ENCODE peak calls at places on chromosomes 2 and 18, in nine cellular contexts. N is cardiac fibroblast, D is fibroblast of the aortic adventitia, B is fibroblast of lung, M is fibroblast of mammary gland, W is bronchial epithelial cell, G is brain microvascular endothelial cell, Z is AG04449, Q is pancreas. A is an unnamed sample.

GRCh38 chr2:37318401-37318800 is 6.2 kb downstream of the PRKD3 start:
- DNase-seq in D (peak; percentile 86), W (peak; percentile 13), Z (peak; percentile 46), G (peak; percentile 38), M (peak; percentile 55), N (peak; percentile 70), B (peak; percentile 74), Q (no peak), A (no peak)

GRCh38 chr2:40371525-40372277 is 80.2 kb downstream of the SLC8A1 start:
- DNase-seq in M (peak; percentile 79), Q (peak; percentile 3), G (peak; percentile 96), Z (no peak), B (peak; percentile 85), D (peak; percentile 60), N (peak; percentile 74), W (peak; percentile 49), A (no peak)

GRCh38 chr18:73296686-73297085 is 428.9 kb upstream of the NETO1 start:
- DNase-seq in G (no peak), M (no peak), D (no peak), B (peak; percentile 4), W (peak; percentile 39), Q (no peak), Z (no peak), N (no peak), A (peak; percentile 93)

GRCh38 chr2:213320604-213321003 is 36.3 kb downstream of the SPAG16 start:
- DNase-seq in D (no peak), Q (no peak), G (no peak), W (no peak), N (no peak), B (no peak), Z (no peak), M (no peak), A (no peak)

GRCh38 chr18:9321017-9321452 is 13.5 kb upstream of the TWSG1 start:
- DNase-seq in N (peak; percentile 77), M (peak; percentile 8), Z (no peak), W (no peak), D (peak; percentile 78), B (peak; percentile 82), Q (no peak), G (no peak), A (no peak)

GRCh38 chr2:170974304-170974993 is 45.4 kb downstream of the GORASP2 start:
- DNase-seq in M (peak; percentile 22), Q (no peak), G (peak; percentile 27), Z (no peak), N (peak; percentile 26), W (no peak), D (peak; percentile 20), B (peak; percentile 24), A (no peak)

GRCh38 chr2:164696634-164697033 is 75.4 kb upstream of the GRB14 start:
- DNase-seq in D (no peak), Q (no peak), M (no peak), Z (no peak), N (no peak), B (no peak), W (no peak), G (no peak), A (no peak)

GRCh38 chr2:39871291-39871761 is 92.3 kb upstream of the THUMPD2 start:
- DNase-seq in D (peak; percentile 72), W (peak; percentile 89), N (peak; percentile 76), Z (peak; percentile 91), Q (no peak), M (peak; percentile 76), B (peak; percentile 99), G (peak; percentile 75), A (no peak)

DNA sequence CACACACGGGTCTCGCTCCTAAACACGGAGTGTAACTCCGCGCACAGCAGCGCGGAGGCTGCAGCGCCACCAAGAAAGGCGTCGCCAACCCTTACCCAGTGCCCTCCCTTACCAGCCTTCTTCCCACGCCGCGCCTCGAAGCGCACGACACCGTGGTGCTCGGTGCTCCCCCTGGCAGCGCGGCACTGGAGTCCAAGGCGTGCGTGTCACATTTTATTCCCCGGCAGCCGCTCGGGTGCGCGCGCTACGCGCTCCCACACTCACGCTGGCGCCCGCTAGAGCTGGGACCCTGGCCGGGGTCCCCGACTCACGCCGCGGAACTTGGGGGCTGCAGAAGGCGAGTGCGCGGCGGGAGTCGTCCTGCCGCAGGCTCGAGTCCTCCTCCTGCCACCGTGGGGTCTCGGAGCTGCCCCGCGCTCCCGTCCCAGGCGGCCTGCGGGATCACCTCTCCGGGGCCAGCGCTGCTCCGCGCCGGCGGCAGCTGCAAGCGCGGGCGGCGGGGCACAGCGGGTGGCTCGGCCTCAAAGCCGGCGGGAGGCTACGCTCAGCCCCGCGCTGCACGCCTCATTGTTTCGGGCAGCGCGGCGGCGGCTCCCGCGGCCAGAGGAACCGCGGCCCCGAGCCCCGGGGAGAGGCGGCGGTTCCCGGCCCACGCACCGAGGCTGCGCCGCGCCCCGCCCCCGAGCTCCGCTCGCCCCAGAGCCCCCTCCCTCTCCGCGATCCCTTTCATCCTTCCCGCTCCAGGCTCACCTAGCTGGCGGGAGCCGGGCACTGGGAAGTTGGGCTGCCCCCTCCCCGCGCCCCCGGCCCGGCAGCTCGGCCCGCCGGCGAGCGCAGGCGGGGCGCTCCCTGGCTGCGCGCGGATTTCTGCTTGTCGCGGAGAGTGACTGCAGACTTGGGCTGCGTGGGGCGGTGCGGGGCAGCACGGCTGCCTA is at the start of gene ST6GAL2:
- DNase-seq in W (no peak), D (no peak), Z (no peak), Q (no peak), B (peak; percentile 30), G (no peak), M (no peak), N (peak; percentile 26), A (no peak)
- H3K4me3 ChIP-seq in W (peak within 1 kb of the TSS; percentile 18), D (peak within 1 kb of the TSS; percentile 47), Z (peak within 1 kb of the TSS; percentile 52), Q (peak within 1 kb of the TSS; percentile 30), B (no peak within 1 kb of the TSS), G (peak within 1 kb of the TSS; percentile 88), M (peak within 1 kb of the TSS; percentile 19), N (peak within 1 kb of the TSS; percentile 36), A (no peak within 1 kb of the TSS)

GRCh38 chr2:224838335-224838734 is 122.2 kb upstream of the CCDC195 start:
- DNase-seq in G (peak; percentile 45), W (no peak), M (peak; percentile 80), N (peak; percentile 41), Q (no peak), B (peak; percentile 55), Z (peak; percentile 46), D (peak; percentile 80), A (no peak)

GRCh38 chr2:224835405-224835804 is 119.2 kb upstream of the CCDC195 start:
- DNase-seq in B (no peak), G (no peak), M (no peak), Z (no peak), Q (no peak), D (no peak), W (no peak), N (no peak), A (no peak)

GRCh38 chr2:224836263-224836662 is 120.1 kb upstream of the CCDC195 start:
- DNase-seq in G (no peak), Q (no peak), D (peak; percentile 67), W (peak; percentile 39), Z (peak; percentile 40), M (peak; percentile 56), N (peak; percentile 77), B (no peak), A (no peak)

GRCh38 chr2:224837066-224837465 is 120.9 kb upstream of the CCDC195 start:
- DNase-seq in B (peak; percentile 24), Q (no peak), G (no peak), Z (no peak), N (peak; percentile 64), D (no peak), M (no peak), W (no peak), A (no peak)

DNA sequence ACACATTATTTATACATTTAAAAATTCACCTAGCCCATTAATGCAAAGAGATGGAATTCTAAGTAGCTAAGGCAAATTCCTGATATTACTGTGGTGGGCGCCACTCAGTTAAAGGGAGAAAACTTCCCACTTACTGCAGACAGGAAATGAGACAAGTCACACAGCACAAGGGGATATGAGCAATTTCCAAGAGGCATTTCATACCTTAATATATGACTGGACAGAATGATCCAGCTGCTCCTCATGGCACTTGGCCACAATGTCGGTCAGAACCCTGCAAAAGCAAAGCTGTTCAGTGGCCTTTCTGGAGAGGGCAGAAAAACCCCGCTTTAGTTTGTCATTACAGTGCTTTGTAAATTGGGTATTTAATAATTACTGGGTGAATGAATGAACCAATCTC is 121.4 kb upstream of the CCDC195 start:
- DNase-seq in W (peak; percentile 87), N (peak; percentile 85), D (peak; percentile 78), G (peak; percentile 88), B (peak; percentile 96), M (peak; percentile 92), Z (peak; percentile 72), Q (no peak), A (no peak)
- TF ChIP-seq CTCF in W (no peak), N (peak; percentile 2), D (no peak), G (peak; percentile 18), B (no peak), M (no peak), Z (no peak), Q (no peak), A (no peak)

GRCh38 chr2:219720956-219721355 is 93.5 kb downstream of the SLC4A3 start:
- DNase-seq in Q (no peak), Z (no peak), N (no peak), B (no peak), W (no peak), M (no peak), D (no peak), G (no peak), A (no peak)

GRCh38 chr2:219714681-219715080 is 87.3 kb downstream of the SLC4A3 start:
- DNase-seq in B (no peak), D (no peak), W (no peak), Q (no peak), Z (no peak), N (no peak), M (no peak), G (no peak), A (no peak)

GRCh38 chr2:219719521-219719920 is 92.1 kb downstream of the SLC4A3 start:
- DNase-seq in G (no peak), B (no peak), Z (no peak), Q (no peak), M (no peak), D (no peak), W (no peak), N (no peak), A (no peak)

GRCh38 chr2:219722276-219722883 is 95.0 kb downstream of the SLC4A3 start:
- DNase-seq in N (no peak), W (peak; percentile 98), Z (no peak), M (peak; percentile 25), Q (no peak), G (peak; percentile 38), D (no peak), B (peak; percentile 34), A (no peak)

DNA sequence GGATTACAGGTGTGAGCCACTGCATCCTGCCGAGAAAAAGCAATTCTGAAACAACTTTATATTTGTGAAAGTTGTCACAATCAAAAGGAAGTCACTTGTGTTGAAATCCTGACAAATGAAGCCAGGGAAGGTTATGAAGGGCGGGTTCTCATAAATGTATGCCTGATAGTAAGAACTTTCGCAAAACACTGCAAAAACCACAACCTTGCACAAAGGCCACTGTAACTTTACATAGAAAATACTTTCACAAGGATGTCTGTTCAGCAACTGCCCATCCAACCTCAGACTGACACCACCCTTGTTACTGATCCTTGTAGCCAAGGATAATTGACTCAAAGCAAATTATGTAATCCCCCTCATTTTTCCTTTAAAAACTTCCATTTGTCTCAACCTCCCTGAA is 90.6 kb downstream of the SLC4A3 start:
- DNase-seq in W (no peak), D (no peak), G (no peak), M (no peak), N (no peak), B (no peak), Z (no peak), Q (no peak), A (no peak)
- H3K4me3 ChIP-seq in W (no peak overlapping the region), D (no peak overlapping the region), G (no peak overlapping the region), M (no peak overlapping the region), N (no peak overlapping the region), B (no peak overlapping the region), Z (no peak overlapping the region), Q (no peak overlapping the region), A (no peak overlapping the region)

DNA sequence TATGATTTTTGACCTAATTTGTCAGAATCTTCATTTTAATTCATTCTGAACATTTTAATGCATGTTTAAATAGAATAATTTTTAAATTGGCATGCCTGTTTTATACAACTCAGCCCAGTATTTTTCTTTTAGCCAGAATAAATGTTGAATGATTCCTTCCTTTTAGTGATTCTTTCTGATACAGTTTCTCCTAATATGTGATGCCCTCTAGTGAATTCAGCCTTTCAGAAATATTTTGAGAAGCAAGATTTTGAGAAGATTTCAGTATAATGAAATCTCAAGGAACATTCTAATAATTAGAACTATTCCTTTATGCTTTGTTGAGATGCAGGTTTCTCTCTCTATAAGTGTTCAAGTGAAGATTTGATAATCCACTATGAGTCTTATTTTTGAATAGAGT is 28.5 kb downstream of the LCLAT1 start:
- DNase-seq in N (no peak), D (peak; percentile 43), M (no peak), W (no peak), Z (no peak), G (no peak), Q (no peak), B (no peak), A (no peak)
- TF ChIP-seq CTCF in N (no peak), D (peak; percentile 35), M (no peak), W (no peak), Z (no peak), G (no peak), Q (no peak), B (no peak), A (no peak)